ENCODE peak calls at places on chromosome 4, in six cellular contexts. H, F, U, L, Z and A are unnamed samples.

GRCh38 chr4:73347497-73347896 is 56.6 kb upstream of the ALB start:
- DNase-seq in F (no peak), L (no peak), Z (no peak), H (no peak), U (no peak), A (no peak)

GRCh38 chr4:107592518-107592917 is 127.5 kb downstream of the PAPSS1 start:
- DNase-seq in H (no peak), Z (no peak), L (no peak), F (no peak), U (no peak), A (no peak)

GRCh38 chr4:3308691-3309090 is 15.9 kb downstream of the RGS12 start:
- DNase-seq in L (no peak), F (no peak), H (no peak), U (no peak), Z (no peak), A (no peak)

GRCh38 chr4:145732895-145733880 is 53.2 kb downstream of the C4orf51 start:
- DNase-seq in H (peak), U (peak), Z (peak), F (peak), L (peak), A (peak)

GRCh38 chr4:17599826-17600225 is 14.6 kb upstream of the MED28 start:
- DNase-seq in U (no peak), H (no peak), Z (no peak), F (no peak), L (no peak), A (no peak)

GRCh38 chr4:45064741-45065140 is 338.4 kb upstream of the GNPDA2 start:
- DNase-seq in U (no peak), L (no peak), F (no peak), Z (no peak), H (no peak), A (no peak)

GRCh38 chr4:4575284-4576211 is 33.7 kb upstream of the STX18 start:
- DNase-seq in H (peak), L (no peak), U (no peak), Z (peak), F (peak), A (peak)

GRCh38 chr4:28822163-28822562 is 1898.0 kb upstream of the PCDH7 start:
- DNase-seq in U (no peak), Z (no peak), F (no peak), L (no peak), H (no peak), A (no peak)

GRCh38 chr4:15318621-15319348 is 109.0 kb upstream of the C1QTNF7 start:
- DNase-seq in H (no peak), F (no peak), U (no peak), Z (no peak), L (no peak), A (no peak)

GRCh38 chr4:105305019-105305836 is 158.6 kb downstream of the TET2 start:
- DNase-seq in U (no peak), H (no peak), F (no peak), Z (no peak), L (no peak), A (no peak)

GRCh38 chr4:83297548-83298260 is 13.1 kb upstream of the COQ2 start:
- DNase-seq in L (no peak), Z (no peak), U (peak), F (no peak), H (no peak), A (no peak)

GRCh38 chr4:76879731-76880364 is 18.1 kb downstream of the SOWAHB start:
- DNase-seq in F (no peak), H (peak), L (no peak), Z (no peak), U (no peak), A (no peak)